ENCODE peak calls at places on chromosomes 5 and 9, in ten cellular contexts. One of them, this sample, is unnamed.

GRCh38 chr5:110945874-110946436 is 125.6 kb upstream of the TSLP start:
- DNase-seq in body of pancreas: no peak
- DNase-seq in astrocyte of the spinal cord: no peak
- DNase-seq in AG09319: no peak
- DNase-seq in nephron progenitor cell: no peak
- DNase-seq in GM13976: no peak
- DNase-seq in CD4-positive, alpha-beta T cell: no peak
- DNase-seq in tibial nerve: no peak
- DNase-seq in WTC11: no peak
- DNase-seq in HFFc6: no peak
- DNase-seq in this sample: no peak

GRCh38 chr9:104073098-104073769 is 20.9 kb upstream of the SMC2 start:
- DNase-seq in body of pancreas: no peak
- DNase-seq in astrocyte of the spinal cord: no peak
- DNase-seq in AG09319: no peak
- DNase-seq in nephron progenitor cell: no peak
- DNase-seq in GM13976: no peak
- DNase-seq in CD4-positive, alpha-beta T cell: no peak
- DNase-seq in tibial nerve: no peak
- DNase-seq in WTC11: no peak
- DNase-seq in HFFc6: no peak
- DNase-seq in this sample: no peak

GRCh38 chr9:99430301-99430700 is 208.2 kb downstream of the SEC61B start:
- DNase-seq in body of pancreas: peak
- DNase-seq in astrocyte of the spinal cord: peak
- DNase-seq in AG09319: no peak
- DNase-seq in nephron progenitor cell: no peak
- DNase-seq in GM13976: no peak
- DNase-seq in CD4-positive, alpha-beta T cell: no peak
- DNase-seq in tibial nerve: no peak
- DNase-seq in WTC11: no peak
- DNase-seq in HFFc6: peak
- DNase-seq in this sample: no peak

GRCh38 chr5:159427180-159428012 is 97.1 kb upstream of the IL12B start:
- DNase-seq in body of pancreas: no peak
- DNase-seq in astrocyte of the spinal cord: no peak
- DNase-seq in AG09319: no peak
- DNase-seq in nephron progenitor cell: no peak
- DNase-seq in GM13976: no peak
- DNase-seq in CD4-positive, alpha-beta T cell: no peak
- DNase-seq in tibial nerve: no peak
- DNase-seq in WTC11: no peak
- DNase-seq in HFFc6: no peak
- DNase-seq in this sample: no peak

GRCh38 chr5:134549714-134550113 is 24.2 kb downstream of the JADE2 start:
- DNase-seq in body of pancreas: no peak
- DNase-seq in astrocyte of the spinal cord: peak
- DNase-seq in AG09319: no peak
- DNase-seq in nephron progenitor cell: no peak
- DNase-seq in GM13976: no peak
- DNase-seq in CD4-positive, alpha-beta T cell: no peak
- DNase-seq in tibial nerve: no peak
- DNase-seq in WTC11: no peak
- DNase-seq in HFFc6: peak
- DNase-seq in this sample: no peak

GRCh38 chr5:167790462-167791260 is 500.8 kb upstream of the WWC1 start:
- DNase-seq in body of pancreas: no peak
- DNase-seq in astrocyte of the spinal cord: peak
- DNase-seq in AG09319: no peak
- DNase-seq in nephron progenitor cell: no peak
- DNase-seq in GM13976: no peak
- DNase-seq in CD4-positive, alpha-beta T cell: no peak
- DNase-seq in tibial nerve: no peak
- DNase-seq in WTC11: no peak
- DNase-seq in HFFc6: no peak
- DNase-seq in this sample: no peak

GRCh38 chr5:488744-489688 is 35.2 kb downstream of the SLC9A3 start:
- DNase-seq in body of pancreas: no peak
- DNase-seq in astrocyte of the spinal cord: no peak
- DNase-seq in AG09319: no peak
- DNase-seq in nephron progenitor cell: peak
- DNase-seq in GM13976: no peak
- DNase-seq in CD4-positive, alpha-beta T cell: no peak
- DNase-seq in tibial nerve: no peak
- DNase-seq in WTC11: no peak
- DNase-seq in HFFc6: no peak
- DNase-seq in this sample: no peak

GRCh38 chr5:123916331-123917121 is 404.5 kb downstream of the CSNK1G3 start:
- DNase-seq in body of pancreas: no peak
- DNase-seq in astrocyte of the spinal cord: peak
- DNase-seq in AG09319: peak
- DNase-seq in nephron progenitor cell: no peak
- DNase-seq in GM13976: no peak
- DNase-seq in CD4-positive, alpha-beta T cell: no peak
- DNase-seq in tibial nerve: no peak
- DNase-seq in WTC11: no peak
- DNase-seq in HFFc6: peak
- DNase-seq in this sample: no peak

GRCh38 chr5:102049517-102049916 is 246.6 kb downstream of the SLCO4C1 start:
- DNase-seq in body of pancreas: no peak
- DNase-seq in astrocyte of the spinal cord: no peak
- DNase-seq in AG09319: no peak
- DNase-seq in nephron progenitor cell: no peak
- DNase-seq in GM13976: no peak
- DNase-seq in CD4-positive, alpha-beta T cell: no peak
- DNase-seq in tibial nerve: no peak
- DNase-seq in WTC11: no peak
- DNase-seq in HFFc6: no peak
- DNase-seq in this sample: no peak

GRCh38 chr5:110476164-110476563 is 250.3 kb downstream of the TMEM232 start:
- DNase-seq in body of pancreas: no peak
- DNase-seq in astrocyte of the spinal cord: no peak
- DNase-seq in AG09319: no peak
- DNase-seq in nephron progenitor cell: no peak
- DNase-seq in GM13976: no peak
- DNase-seq in CD4-positive, alpha-beta T cell: no peak
- DNase-seq in tibial nerve: no peak
- DNase-seq in WTC11: no peak
- DNase-seq in HFFc6: no peak
- DNase-seq in this sample: no peak

GRCh38 chr5:132103969-132104391 is 30.4 kb downstream of the CSF2 start:
- DNase-seq in body of pancreas: no peak
- DNase-seq in astrocyte of the spinal cord: no peak
- DNase-seq in AG09319: no peak
- DNase-seq in nephron progenitor cell: no peak
- DNase-seq in GM13976: no peak
- DNase-seq in CD4-positive, alpha-beta T cell: no peak
- DNase-seq in tibial nerve: no peak
- DNase-seq in WTC11: no peak
- DNase-seq in HFFc6: no peak
- DNase-seq in this sample: no peak

GRCh38 chr5:76325876-76326491 is 77.1 kb upstream of the IQGAP2 start:
- DNase-seq in body of pancreas: no peak
- DNase-seq in astrocyte of the spinal cord: no peak
- DNase-seq in AG09319: no peak
- DNase-seq in nephron progenitor cell: no peak
- DNase-seq in GM13976: no peak
- DNase-seq in CD4-positive, alpha-beta T cell: peak
- DNase-seq in tibial nerve: no peak
- DNase-seq in WTC11: no peak
- DNase-seq in HFFc6: no peak
- DNase-seq in this sample: no peak
- TF ChIP-seq CTCF in body of pancreas: no peak
- TF ChIP-seq CTCF in astrocyte of the spinal cord: no peak
- TF ChIP-seq CTCF in AG09319: no peak
- TF ChIP-seq CTCF in nephron progenitor cell: no peak
- TF ChIP-seq CTCF in GM13976: no peak
- TF ChIP-seq CTCF in CD4-positive, alpha-beta T cell: no peak
- TF ChIP-seq CTCF in tibial nerve: no peak
- TF ChIP-seq CTCF in WTC11: no peak
- TF ChIP-seq CTCF in HFFc6: no peak
- TF ChIP-seq CTCF in this sample: no peak

GRCh38 chr5:119681734-119682133 is 52.4 kb downstream of the FAM170A start:
- DNase-seq in body of pancreas: no peak
- DNase-seq in astrocyte of the spinal cord: no peak
- DNase-seq in AG09319: no peak
- DNase-seq in nephron progenitor cell: no peak
- DNase-seq in GM13976: no peak
- DNase-seq in CD4-positive, alpha-beta T cell: no peak
- DNase-seq in tibial nerve: no peak
- DNase-seq in WTC11: no peak
- DNase-seq in HFFc6: no peak
- DNase-seq in this sample: no peak

GRCh38 chr5:119682372-119682771 is 53.0 kb downstream of the FAM170A start:
- DNase-seq in body of pancreas: no peak
- DNase-seq in astrocyte of the spinal cord: no peak
- DNase-seq in AG09319: no peak
- DNase-seq in nephron progenitor cell: no peak
- DNase-seq in GM13976: no peak
- DNase-seq in CD4-positive, alpha-beta T cell: no peak
- DNase-seq in tibial nerve: no peak
- DNase-seq in WTC11: no peak
- DNase-seq in HFFc6: no peak
- DNase-seq in this sample: no peak

GRCh38 chr5:119680080-119680479 is 50.7 kb downstream of the FAM170A start:
- DNase-seq in body of pancreas: no peak
- DNase-seq in astrocyte of the spinal cord: no peak
- DNase-seq in AG09319: no peak
- DNase-seq in nephron progenitor cell: no peak
- DNase-seq in GM13976: no peak
- DNase-seq in CD4-positive, alpha-beta T cell: no peak
- DNase-seq in tibial nerve: no peak
- DNase-seq in WTC11: no peak
- DNase-seq in HFFc6: no peak
- DNase-seq in this sample: no peak

GRCh38 chr5:119678351-119679028 is 49.1 kb downstream of the FAM170A start:
- DNase-seq in body of pancreas: peak
- DNase-seq in astrocyte of the spinal cord: no peak
- DNase-seq in AG09319: no peak
- DNase-seq in nephron progenitor cell: no peak
- DNase-seq in GM13976: no peak
- DNase-seq in CD4-positive, alpha-beta T cell: no peak
- DNase-seq in tibial nerve: no peak
- DNase-seq in WTC11: no peak
- DNase-seq in HFFc6: no peak
- DNase-seq in this sample: no peak
- TF ChIP-seq CTCF in body of pancreas: no peak
- TF ChIP-seq CTCF in astrocyte of the spinal cord: no peak
- TF ChIP-seq CTCF in AG09319: no peak
- TF ChIP-seq CTCF in nephron progenitor cell: no peak
- TF ChIP-seq CTCF in GM13976: no peak
- TF ChIP-seq CTCF in CD4-positive, alpha-beta T cell: no peak
- TF ChIP-seq CTCF in tibial nerve: no peak
- TF ChIP-seq CTCF in WTC11: no peak
- TF ChIP-seq CTCF in HFFc6: no peak
- TF ChIP-seq CTCF in this sample: no peak

DNA sequence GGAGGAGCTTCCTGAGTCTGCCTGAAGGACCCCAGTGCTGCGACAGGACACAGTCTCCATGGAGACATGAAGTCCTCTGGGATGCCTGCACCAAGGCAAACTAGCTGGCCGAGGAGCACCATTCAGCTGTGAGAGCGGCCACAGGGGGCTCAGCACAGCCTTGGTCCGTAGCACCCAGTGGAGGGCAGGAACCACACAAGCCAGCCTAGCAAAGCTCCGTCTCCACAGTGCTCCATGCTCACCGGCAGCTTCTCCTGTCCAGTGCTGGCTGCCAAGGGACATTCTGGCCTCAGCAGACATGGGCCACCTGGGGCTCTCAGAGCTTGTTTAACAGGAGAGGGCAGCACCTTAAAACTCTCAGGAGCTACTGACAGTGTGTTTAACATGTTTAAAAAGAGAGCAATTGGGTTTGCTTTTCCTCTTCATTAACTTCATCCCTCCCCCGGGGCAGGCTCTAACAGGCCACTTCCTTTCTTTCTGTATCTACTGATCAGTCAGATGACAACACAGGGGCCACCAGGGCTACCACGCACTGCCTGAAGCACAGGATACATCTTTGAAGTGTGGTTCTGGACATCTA is 57.0 kb downstream of the SECISBP2 start:
- DNase-seq in body of pancreas: peak
- DNase-seq in astrocyte of the spinal cord: no peak
- DNase-seq in AG09319: no peak
- DNase-seq in nephron progenitor cell: no peak
- DNase-seq in GM13976: peak
- DNase-seq in CD4-positive, alpha-beta T cell: no peak
- DNase-seq in tibial nerve: no peak
- DNase-seq in WTC11: no peak
- DNase-seq in HFFc6: no peak
- DNase-seq in this sample: no peak
- TF ChIP-seq CTCF in body of pancreas: no peak
- TF ChIP-seq CTCF in astrocyte of the spinal cord: no peak
- TF ChIP-seq CTCF in AG09319: no peak
- TF ChIP-seq CTCF in nephron progenitor cell: no peak
- TF ChIP-seq CTCF in GM13976: no peak
- TF ChIP-seq CTCF in CD4-positive, alpha-beta T cell: no peak
- TF ChIP-seq CTCF in tibial nerve: no peak
- TF ChIP-seq CTCF in WTC11: no peak
- TF ChIP-seq CTCF in HFFc6: no peak
- TF ChIP-seq CTCF in this sample: no peak

GRCh38 chr9:128103589-128103962 is 24.0 kb downstream of the PTGES2 start:
- DNase-seq in body of pancreas: no peak
- DNase-seq in astrocyte of the spinal cord: no peak
- DNase-seq in AG09319: no peak
- DNase-seq in nephron progenitor cell: no peak
- DNase-seq in GM13976: no peak
- DNase-seq in CD4-positive, alpha-beta T cell: peak
- DNase-seq in tibial nerve: no peak
- DNase-seq in WTC11: no peak
- DNase-seq in HFFc6: no peak
- DNase-seq in this sample: no peak
- TF ChIP-seq CTCF in body of pancreas: peak
- TF ChIP-seq CTCF in astrocyte of the spinal cord: peak
- TF ChIP-seq CTCF in AG09319: peak
- TF ChIP-seq CTCF in nephron progenitor cell: peak
- TF ChIP-seq CTCF in GM13976: no peak
- TF ChIP-seq CTCF in CD4-positive, alpha-beta T cell: peak
- TF ChIP-seq CTCF in tibial nerve: no peak
- TF ChIP-seq CTCF in WTC11: peak
- TF ChIP-seq CTCF in HFFc6: peak
- TF ChIP-seq CTCF in this sample: no peak